ENCODE peak calls at places on chromosome 1, in five cellular contexts. F is tibial artery, Q is occipital lobe, D is nephron progenitor cell, V is hypothalamus. X is an unnamed sample.

GRCh38 chr1:81836007-81836626 is 35.4 kb downstream of the ADGRL2 start:
- DNase-seq in F (no peak), Q (no peak), D (no peak), V (no peak), X (no peak)

GRCh38 chr1:205504311-205505075 is at the start of gene CDK18:
- DNase-seq in F (peak; percentile 94), Q (peak; percentile 85), D (peak; percentile 77), V (peak; percentile 68), X (peak; percentile 52)

GRCh38 chr1:100657876-100658715 is 61.4 kb upstream of the VCAM1 start:
- DNase-seq in F (no peak), Q (no peak), D (no peak), V (no peak), X (no peak)

GRCh38 chr1:24551910-24552571 is 3.8 kb upstream of the NCMAP start:
- DNase-seq in F (no peak), Q (no peak), D (peak; percentile 15), V (no peak), X (peak; percentile 82)

GRCh38 chr1:25571522-25571970 is 28.1 kb downstream of the LDLRAP1 start:
- DNase-seq in F (no peak), Q (no peak), D (no peak), V (no peak), X (no peak)

GRCh38 chr1:175600721-175601440 is 142.5 kb downstream of the TNR start:
- DNase-seq in F (no peak), Q (no peak), D (no peak), V (no peak), X (no peak)

GRCh38 chr1:225694151-225694603 is 41.3 kb upstream of the ENAH start:
- DNase-seq in F (peak; percentile 61), Q (no peak), D (no peak), V (no peak), X (no peak)

GRCh38 chr1:24555591-24556413 is at the start of gene NCMAP:
- DNase-seq in F (peak; percentile 54), Q (no peak), D (peak; percentile 54), V (no peak), X (no peak)

GRCh38 chr1:84272401-84272800 is 29.1 kb upstream of the SAMD13 start:
- DNase-seq in F (no peak), Q (no peak), D (no peak), V (no peak), X (no peak)

GRCh38 chr1:234853906-234854647 is 244.1 kb upstream of the IRF2BP2 start:
- DNase-seq in F (no peak), Q (no peak), D (no peak), V (no peak), X (no peak)

GRCh38 chr1:41488599-41488905 is 4.1 kb upstream of the EDN2 start:
- DNase-seq in F (no peak), Q (no peak), D (no peak), V (no peak), X (no peak)

GRCh38 chr1:13700521-13701273 is 709 bp downstream of the PRDM2 start:
- DNase-seq in F (peak; percentile 69), Q (peak; percentile 49), D (no peak), V (peak; percentile 41), X (no peak)

GRCh38 chr1:174114788-174115448 is 44.4 kb upstream of the RABGAP1L start:
- DNase-seq in F (no peak), Q (no peak), D (peak; percentile 12), V (no peak), X (peak; percentile 14)

GRCh38 chr1:164188507-164188906 is 370.5 kb upstream of the PBX1 start:
- DNase-seq in F (no peak), Q (no peak), D (peak; percentile 38), V (no peak), X (no peak)

GRCh38 chr1:109197163-109198042 is 16.3 kb upstream of the SARS1 start:
- DNase-seq in F (peak; percentile 71), Q (no peak), D (no peak), V (no peak), X (no peak)

GRCh38 chr1:17696417-17697301 is 58.5 kb upstream of the ACTL8 start:
- DNase-seq in F (no peak), Q (peak; percentile 29), D (peak; percentile 52), V (no peak), X (no peak)

GRCh38 chr1:17348593-17349234 is 23.3 kb upstream of the PADI6 start:
- DNase-seq in F (peak; percentile 33), Q (no peak), D (no peak), V (no peak), X (peak; percentile 43)

GRCh38 chr1:118983558-118984021 is 4.6 kb downstream of the TBX15 start:
- DNase-seq in F (peak; percentile 83), Q (no peak), D (no peak), V (no peak), X (no peak)

GRCh38 chr1:241640149-241640866 is at the start of the genes CHML and OPN3:
- DNase-seq in F (peak; percentile 96), Q (peak; percentile 89), D (peak; percentile 96), V (peak; percentile 80), X (peak; percentile 98)

GRCh38 chr1:61674221-61674620 is 50.7 kb downstream of the TM2D1 start:
- DNase-seq in F (no peak), Q (no peak), D (no peak), V (no peak), X (no peak)

GRCh38 chr1:23613191-23614126 is 54.2 kb upstream of the ID3 start:
- DNase-seq in F (no peak), Q (no peak), D (no peak), V (no peak), X (no peak)

GRCh38 chr1:24868016-24868875 is 61.8 kb downstream of the RUNX3 start:
- DNase-seq in F (peak; percentile 55), Q (no peak), D (no peak), V (no peak), X (peak; percentile 78)

GRCh38 chr1:92484171-92484471 is 2.6 kb downstream of the GFI1 start:
- DNase-seq in F (no peak), Q (no peak), D (no peak), V (no peak), X (no peak)

GRCh38 chr1:22053861-22054770 is 1.6 kb downstream of the CDC42 start:
- DNase-seq in F (no peak), Q (no peak), D (no peak), V (no peak), X (peak; percentile 76)

GRCh38 chr1:162756523-162756922 is 34.0 kb upstream of the HSD17B7 start:
- DNase-seq in F (no peak), Q (no peak), D (no peak), V (no peak), X (no peak)

GRCh38 chr1:93716974-93717373 is 35.3 kb upstream of the BCAR3 start:
- DNase-seq in F (no peak), Q (no peak), D (no peak), V (no peak), X (no peak)

GRCh38 chr1:39127513-39127912 is 77.0 kb upstream of the MACF1 start:
- DNase-seq in F (peak; percentile 75), Q (no peak), D (no peak), V (no peak), X (no peak)

X was measured in lower leg skin.